ENCODE peak calls at places on chromosome 21, in four cellular contexts. A is CD8-positive, alpha-beta T cell; J is hepatocyte; Y is HCT116. Q is an unnamed sample.
A peak's percentile ranks its signal among the peaks of the same experiment; 100 is the strongest.

GRCh38 chr21:33374080-33374873 is 28.9 kb upstream of the IFNGR2 start:
- DNase-seq in A (peak; percentile 68), J (peak; percentile 27), Y (peak; percentile 53), Q (peak; percentile 82)

GRCh38 chr21:30592140-30592539 is at the start of gene KRTAP6-3:
- DNase-seq in A (no peak), J (no peak), Y (no peak), Q (no peak)

GRCh38 chr21:14616303-14617039 is 70.4 kb upstream of the SAMSN1 start:
- DNase-seq in A (no peak), J (no peak), Y (no peak), Q (no peak)

GRCh38 chr21:46604975-46605758 is at the start of gene S100B:
- DNase-seq in A (no peak), J (no peak), Y (no peak), Q (peak; percentile 14)

GRCh38 chr21:15444118-15444960 is 285.4 kb upstream of the USP25 start:
- DNase-seq in A (no peak), J (no peak), Y (no peak), Q (peak; percentile 9)

GRCh38 chr21:33256019-33256418 is 10.1 kb upstream of the IL10RB start:
- DNase-seq in A (peak; percentile 10), J (no peak), Y (no peak), Q (no peak)

GRCh38 chr21:14995695-14996490 is 68.9 kb downstream of the NRIP1 start:
- DNase-seq in A (no peak), J (no peak), Y (no peak), Q (peak; percentile 80)

GRCh38 chr21:22352088-22352487 is 1353.9 kb downstream of the NCAM2 start:
- DNase-seq in A (no peak), J (no peak), Y (no peak), Q (no peak)

GRCh38 chr21:15272591-15272990 is 207.8 kb upstream of the NRIP1 start:
- DNase-seq in A (no peak), J (no peak), Y (no peak), Q (no peak)

GRCh38 chr21:26070822-26071425 is 99.6 kb downstream of the APP start:
- DNase-seq in A (peak; percentile 28), J (peak; percentile 30), Y (no peak), Q (peak; percentile 71)

GRCh38 chr21:28657576-28657975 is 335.1 kb downstream of the LTN1 start:
- DNase-seq in A (no peak), J (no peak), Y (no peak), Q (no peak)

GRCh38 chr21:31346256-31346821 is 2.3 kb upstream of the TIAM1 start:
- DNase-seq in A (no peak), J (no peak), Y (no peak), Q (no peak)

GRCh38 chr21:36909901-36910561 is 56.4 kb downstream of the HLCS start:
- DNase-seq in A (no peak), J (peak; percentile 81), Y (peak; percentile 79), Q (peak; percentile 97)

GRCh38 chr21:45995686-45996179 is 14.2 kb downstream of the COL6A1 start:
- DNase-seq in A (no peak), J (peak; percentile 52), Y (peak; percentile 16), Q (no peak)

GRCh38 chr21:46634966-46635323 is 529 bp upstream of the PRMT2 start:
- DNase-seq in A (no peak), J (peak; percentile 89), Y (peak; percentile 40), Q (peak; percentile 92)

GRCh38 chr21:30434033-30434631 is 4.1 kb downstream of the KRTAP13-4 start:
- DNase-seq in A (no peak), J (peak; percentile 48), Y (no peak), Q (peak; percentile 53)

GRCh38 chr21:24050233-24050632 is 1557.0 kb downstream of the MRPL39 start:
- DNase-seq in A (no peak), J (no peak), Y (no peak), Q (no peak)
- H3K4me1 ChIP-seq in A (peaks cover 5% of the 10 kb centered on the region), J (no peaks in the 10 kb centered on the region), Y (no peaks in the 10 kb centered on the region), Q (no peaks in the 10 kb centered on the region)

DNA sequence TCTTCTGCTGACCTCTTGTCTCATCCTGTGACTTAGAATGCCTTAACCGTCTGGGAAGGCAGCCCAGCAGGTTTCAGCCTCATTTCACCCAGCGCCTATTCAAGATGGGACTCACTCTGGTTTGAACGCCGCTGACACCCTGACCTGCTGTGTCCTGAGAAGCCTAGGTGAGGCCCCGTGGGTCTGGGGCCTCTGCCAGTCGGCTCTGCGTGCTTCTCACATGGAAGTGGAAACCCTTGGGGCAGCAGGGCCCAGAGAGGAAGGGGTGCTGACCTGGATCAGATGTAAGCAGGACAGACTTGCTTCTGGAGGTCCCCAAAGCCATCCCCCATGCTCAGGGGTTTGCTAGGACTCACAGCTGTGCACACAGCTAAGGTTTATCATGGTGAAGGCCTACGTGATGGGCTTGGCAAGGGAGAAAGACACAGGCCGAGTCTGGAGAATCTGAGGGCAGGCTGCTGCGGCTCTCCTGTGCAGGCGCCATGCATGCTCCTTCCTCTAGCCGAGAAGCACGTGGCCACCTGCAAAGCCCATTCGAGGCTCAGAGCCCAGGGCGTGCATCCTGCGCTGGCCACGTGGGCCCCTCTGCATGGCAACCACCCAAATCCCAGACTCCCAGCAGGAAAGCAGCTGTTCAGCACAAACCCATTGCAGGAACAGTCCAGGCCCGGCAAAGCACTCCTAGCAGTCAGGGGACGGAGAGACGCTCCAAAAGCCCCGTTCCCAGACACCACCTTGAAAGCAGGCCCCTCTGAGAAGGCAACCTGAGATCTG is 3.8 kb downstream of the TRPM2 start:
- DNase-seq in A (no peak), J (no peak), Y (no peak), Q (no peak)
- H3K4me1 ChIP-seq in A (peaks cover 35% of the 10 kb centered on the region), J (no peaks in the 10 kb centered on the region), Y (no peaks in the 10 kb centered on the region), Q (no peaks in the 10 kb centered on the region)

DNA sequence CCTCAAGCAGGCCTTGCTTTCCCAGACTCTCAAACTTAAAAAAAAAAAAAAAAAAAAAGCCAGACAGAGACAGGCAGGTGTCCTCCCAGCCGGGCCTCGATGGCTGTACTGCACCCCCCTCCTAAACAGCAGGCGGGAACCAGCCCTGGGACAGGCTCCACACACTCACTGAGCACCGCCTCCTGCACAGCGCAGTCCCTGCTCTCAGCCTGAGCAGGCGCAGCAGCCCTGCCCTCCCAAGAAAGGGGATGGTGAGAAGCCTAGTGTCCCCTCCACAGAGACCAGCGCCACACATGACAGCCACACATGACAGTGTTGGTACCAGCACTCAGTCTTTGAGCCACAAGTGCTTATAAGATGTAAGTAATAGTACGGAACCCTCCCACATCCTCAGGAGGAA is 11.9 kb downstream of the MX2 start:
- DNase-seq in A (no peak), J (no peak), Y (no peak), Q (no peak)
- H3K4me1 ChIP-seq in A (peaks cover 41% of the 10 kb centered on the region), J (peaks cover 9% of the 10 kb centered on the region), Y (no peaks in the 10 kb centered on the region), Q (no peaks in the 10 kb centered on the region)

GRCh38 chr21:41924355-41924754 is 29.5 kb downstream of the C2CD2 start:
- DNase-seq in A (no peak), J (no peak), Y (no peak), Q (no peak)

GRCh38 chr21:41928621-41929220 is 25.1 kb downstream of the C2CD2 start:
- DNase-seq in A (no peak), J (no peak), Y (no peak), Q (no peak)

GRCh38 chr21:41926068-41926806 is 27.6 kb downstream of the C2CD2 start:
- DNase-seq in A (peak; percentile 38), J (peak; percentile 54), Y (no peak), Q (peak; percentile 64)

GRCh38 chr21:41927727-41928409 is 25.9 kb downstream of the C2CD2 start:
- DNase-seq in A (no peak), J (no peak), Y (no peak), Q (no peak)

GRCh38 chr21:41926807-41927171 is 27.0 kb downstream of the C2CD2 start:
- DNase-seq in A (no peak), J (no peak), Y (no peak), Q (no peak)
- H3K4me1 ChIP-seq in A (peaks cover 42% of the 10 kb centered on the region), J (peaks cover 19% of the 10 kb centered on the region), Y (peaks cover 17% of the 10 kb centered on the region), Q (peaks cover 3% of the 10 kb centered on the region)

GRCh38 chr21:44969965-44970755 is 30.3 kb downstream of the SLX9 start:
- DNase-seq in A (peak; percentile 22), J (no peak), Y (no peak), Q (peak; percentile 13)
- H3K4me1 ChIP-seq in A (peaks cover 49% of the 10 kb centered on the region), J (no peaks in the 10 kb centered on the region), Y (peaks cover 10% of the 10 kb centered on the region), Q (peaks cover 10% of the 10 kb centered on the region)

DNA sequence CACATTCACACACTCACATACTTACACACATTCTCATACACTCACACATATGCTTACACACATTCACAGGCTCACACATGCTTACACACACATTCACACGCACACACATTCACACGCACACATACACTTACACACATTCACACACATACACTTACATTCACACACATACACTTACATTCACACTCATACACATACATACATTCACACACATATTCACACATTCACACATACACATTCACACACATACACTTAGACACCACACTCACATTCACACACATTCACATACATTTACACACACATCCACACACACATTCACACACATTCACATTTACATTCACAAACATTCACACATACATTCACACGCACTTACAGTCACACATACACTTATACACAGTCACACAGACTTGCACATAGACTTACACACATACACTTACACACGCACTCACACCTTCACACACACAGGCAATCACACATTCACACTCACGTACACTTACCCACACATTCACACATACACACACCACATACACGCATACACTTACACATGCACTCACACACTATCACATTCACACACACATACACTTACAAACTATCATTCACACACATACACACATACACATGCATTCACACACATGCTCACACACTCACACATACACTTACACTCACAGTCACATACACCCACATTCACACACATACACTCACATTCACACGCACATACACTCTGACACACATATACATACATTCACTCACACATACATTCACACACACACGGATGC is 16.8 kb downstream of the PDE9A start:
- DNase-seq in A (no peak), J (no peak), Y (no peak), Q (no peak)
- H3K4me1 ChIP-seq in A (peaks cover 9% of the 10 kb centered on the region), J (peaks cover 55% of the 10 kb centered on the region), Y (peaks cover 35% of the 10 kb centered on the region), Q (peaks cover 26% of the 10 kb centered on the region)

Q was measured in cardiac muscle cell.